ENCODE peak calls at places on chromosomes 2 and 18, in six cellular contexts. N, O, V, R, B and M are unnamed samples.

GRCh38 chr2:199704358-199705238 is 146.4 kb downstream of the FTCDNL1 start:
- DNase-seq in R (no peak), N (no peak), O (peak; percentile 33), B (no peak), V (no peak), M (no peak)

GRCh38 chr2:211391206-211391605 is 834.8 kb downstream of the CPS1 start:
- DNase-seq in R (no peak), B (no peak), N (no peak), O (no peak), V (no peak), M (no peak)

GRCh38 chr2:188984126-188984525 is 10.0 kb downstream of the COL3A1 start:
- DNase-seq in O (no peak), B (no peak), N (no peak), V (no peak), R (peak; percentile 66), M (no peak)

GRCh38 chr18:79203017-79203605 is 133.9 kb downstream of the ATP9B start:
- DNase-seq in N (no peak), V (no peak), B (no peak), O (no peak), R (peak; percentile 63), M (no peak)

GRCh38 chr18:22872894-22873537 is 60.1 kb upstream of the RBBP8 start:
- DNase-seq in V (no peak), O (peak; percentile 77), R (no peak), B (no peak), N (no peak), M (no peak)

GRCh38 chr2:7886665-7887064 is 795.2 kb upstream of the ID2 start:
- DNase-seq in B (no peak), R (no peak), V (no peak), O (no peak), N (no peak), M (no peak)

GRCh38 chr18:6406075-6406909 is 8.4 kb downstream of the L3MBTL4 start:
- DNase-seq in B (no peak), O (no peak), R (peak; percentile 7), V (no peak), N (no peak), M (no peak)

GRCh38 chr18:49597152-49597551 is 35.3 kb downstream of the LIPG start:
- DNase-seq in O (no peak), N (no peak), V (no peak), B (no peak), R (no peak), M (no peak)

GRCh38 chr2:70902067-70902442 is 33.6 kb upstream of the ATP6V1B1 start:
- DNase-seq in R (peak; percentile 19), N (no peak), O (no peak), V (no peak), B (no peak), M (no peak)

GRCh38 chr18:36828157-36828629 is 609 bp downstream of the TPGS2 start:
- DNase-seq in O (peak; percentile 43), B (peak; percentile 50), R (peak; percentile 62), V (peak; percentile 60), N (no peak), M (no peak)

GRCh38 chr2:159776321-159776720 is 21.7 kb downstream of the CD302 start:
- DNase-seq in O (no peak), B (no peak), R (no peak), V (no peak), N (no peak), M (no peak)

GRCh38 chr2:85133751-85134254 is 611 bp downstream of the TCF7L1 start:
- DNase-seq in R (peak; percentile 42), V (peak; percentile 84), B (no peak), N (peak; percentile 58), O (no peak), M (peak; percentile 79)

GRCh38 chr2:172334988-172335387 is 92.4 kb upstream of the ITGA6 start:
- DNase-seq in B (no peak), N (no peak), O (no peak), V (no peak), R (no peak), M (no peak)

GRCh38 chr2:168577885-168578284 is 121.8 kb downstream of the CERS6 start:
- DNase-seq in V (no peak), O (peak; percentile 56), N (no peak), B (no peak), R (peak; percentile 25), M (no peak)

GRCh38 chr2:127145255-127145899 is 38.4 kb upstream of the BIN1 start:
- DNase-seq in O (no peak), N (no peak), V (peak; percentile 22), B (no peak), R (peak; percentile 65), M (no peak)

GRCh38 chr2:167510071-167510759 is 621.9 kb downstream of the XIRP2 start:
- DNase-seq in N (no peak), O (no peak), V (no peak), B (no peak), R (peak; percentile 36), M (no peak)

GRCh38 chr2:177881001-177881748 is 191.4 kb downstream of the PDE11A start:
- DNase-seq in V (no peak), R (peak; percentile 32), B (no peak), N (no peak), O (no peak), M (no peak)

GRCh38 chr18:62545098-62545497 is 22.3 kb downstream of the ZCCHC2 start:
- DNase-seq in V (no peak), O (no peak), N (no peak), R (no peak), B (peak; percentile 50), M (no peak)

GRCh38 chr18:49959176-49959575 is 145.8 kb upstream of the ACAA2 start:
- DNase-seq in R (no peak), V (no peak), O (no peak), N (no peak), B (no peak), M (no peak)

DNA sequence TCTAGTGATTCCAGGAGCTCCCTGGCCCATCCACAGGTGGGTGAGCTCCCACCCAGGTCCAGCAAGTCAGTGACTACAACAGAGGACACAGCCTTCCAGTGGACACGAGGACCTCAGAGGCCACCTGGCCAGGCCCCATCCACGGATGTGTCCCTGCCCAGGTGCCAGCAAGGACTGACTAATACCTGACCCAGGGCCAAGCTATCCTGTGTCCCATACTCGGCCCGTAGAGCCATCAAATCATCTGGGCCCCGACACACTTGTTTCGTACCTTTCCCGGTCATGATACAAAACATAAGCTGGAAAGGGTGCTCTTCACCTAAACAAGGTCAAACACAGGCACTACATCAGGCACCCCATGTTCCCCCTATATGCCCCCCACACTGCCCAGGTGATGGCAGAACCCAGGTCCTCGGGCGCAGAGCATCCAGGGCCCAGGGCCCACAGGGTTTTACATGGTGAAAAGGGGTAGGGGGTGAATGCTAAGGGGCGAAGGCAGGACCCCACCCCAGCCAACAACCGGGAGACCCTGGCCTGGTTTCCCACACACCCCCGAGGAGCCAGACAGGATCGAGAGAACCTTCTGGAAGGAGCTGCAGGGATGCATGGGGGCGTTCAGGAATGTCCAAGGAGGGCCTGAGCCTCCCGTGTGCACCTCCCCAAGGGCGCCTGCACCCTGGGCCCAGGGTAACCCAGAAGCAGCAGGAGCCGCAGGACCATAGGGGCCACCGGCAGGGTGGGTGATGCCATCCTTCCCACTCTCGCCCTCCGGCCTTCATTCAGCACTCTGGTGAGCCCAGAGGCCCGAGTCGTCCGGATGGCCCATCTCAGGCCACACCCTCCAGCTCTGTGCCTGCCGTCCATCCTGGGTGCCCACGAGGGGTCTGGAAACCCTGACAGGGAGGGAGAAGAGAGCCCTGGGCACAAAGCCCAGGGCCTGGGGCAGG is 94.3 kb downstream of the HDAC4 start:
- DNase-seq in B (no peak), V (peak; percentile 61), N (no peak), O (no peak), R (no peak), M (peak; percentile 67)
- H3K4me3 ChIP-seq in B (no peak overlapping the region), V (no peak overlapping the region), N (no peak overlapping the region), O (no peak overlapping the region), R (no peak overlapping the region), M (no peak overlapping the region)

DNA sequence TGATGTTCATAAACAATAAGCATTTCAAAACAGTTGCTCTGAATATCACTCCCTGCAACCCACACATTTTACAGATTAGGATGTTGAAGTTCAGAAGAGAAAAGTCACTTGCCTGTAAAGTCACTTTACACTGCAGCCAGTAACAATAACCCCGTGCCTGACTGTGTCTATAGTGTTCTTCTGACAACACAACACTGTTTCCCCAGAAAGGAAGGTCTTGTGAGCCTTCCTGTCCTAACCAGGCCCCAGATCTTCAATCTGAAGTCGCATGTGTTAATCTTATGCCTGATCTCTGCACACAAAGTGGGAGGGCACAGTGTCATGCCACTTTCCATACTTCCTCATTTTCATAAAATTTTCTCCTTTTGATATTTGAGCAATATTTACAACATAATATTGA is 120.2 kb downstream of the FEZ2 start:
- DNase-seq in O (no peak), V (no peak), R (no peak), B (no peak), N (no peak), M (no peak)
- H3K27ac ChIP-seq in O (no peak overlapping the region), V (no peak overlapping the region), R (peak overlapping the region; percentile 76), B (peak overlapping the region; percentile 10), N (no peak overlapping the region), M (no peak overlapping the region)

DNA sequence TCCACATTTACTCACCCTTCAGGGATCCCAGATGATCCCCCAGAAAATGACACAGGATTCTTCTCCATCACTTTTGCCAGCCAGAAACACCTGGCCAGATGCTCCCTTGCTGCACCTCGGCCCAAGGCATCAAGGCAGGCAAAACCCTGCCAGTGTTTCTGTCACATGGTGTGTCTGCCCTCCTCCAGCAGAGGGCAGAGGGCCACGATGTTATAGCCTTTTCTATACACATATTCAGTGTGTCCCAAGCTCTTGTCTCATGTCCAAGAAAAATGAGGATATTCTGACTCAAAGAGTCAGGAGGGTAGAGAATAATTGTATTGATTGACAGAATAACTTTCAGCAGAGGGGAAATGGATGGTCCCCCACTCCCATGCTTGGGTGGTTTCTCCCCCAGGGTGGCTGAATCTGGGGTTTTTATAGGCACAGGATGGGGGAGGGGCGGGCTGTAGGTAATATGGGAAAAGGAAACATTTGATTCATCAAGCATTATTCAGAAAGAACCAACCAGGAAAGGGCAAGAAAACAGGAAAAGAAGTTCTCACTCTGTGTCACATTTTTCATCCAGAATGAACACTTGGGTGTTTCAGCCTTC is 933.9 kb downstream of the TRIB2 start:
- DNase-seq in O (no peak), V (no peak), N (no peak), B (no peak), R (no peak), M (no peak)
- H3K9me3 ChIP-seq in O (no peaks in the 10 kb centered on the region), V (peaks cover 2% of the 10 kb centered on the region), N (no peaks in the 10 kb centered on the region), B (no peaks in the 10 kb centered on the region), R (no peaks in the 10 kb centered on the region), M (peaks cover 37% of the 10 kb centered on the region)

GRCh38 chr2:142878061-142878741 is 737 bp downstream of the KYNU start:
- DNase-seq in R (no peak), N (no peak), V (no peak), O (no peak), B (no peak), M (no peak)
- H3K4me3 ChIP-seq in R (no peak overlapping the region), N (no peak overlapping the region), V (peak overlapping the region; percentile 50), O (no peak overlapping the region), B (peak overlapping the region; percentile 0), M (peak overlapping the region; percentile 39)

DNA sequence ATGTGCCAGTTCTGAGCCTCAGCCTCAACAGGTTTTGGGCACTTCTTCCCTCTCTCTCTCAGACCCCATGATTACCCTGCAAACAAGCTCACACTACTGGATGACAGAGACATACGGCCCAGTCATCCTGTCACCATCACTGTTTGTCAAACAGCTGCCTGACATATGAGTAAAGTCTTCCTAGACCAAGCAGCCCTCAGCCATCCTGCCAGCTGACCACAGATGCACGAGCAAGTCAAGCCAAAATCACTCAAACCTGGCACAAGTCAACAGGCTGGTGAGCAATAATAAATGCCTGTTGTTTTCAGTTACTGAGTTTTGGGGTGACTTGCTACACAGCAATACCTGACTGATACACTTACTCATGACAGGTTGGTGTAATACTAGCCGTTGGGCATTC is 75.5 kb upstream of the KLF7 start:
- DNase-seq in N (no peak), B (no peak), V (no peak), O (no peak), R (peak; percentile 48), M (no peak)
- H3K27ac ChIP-seq in N (no peak overlapping the region), B (no peak overlapping the region), V (no peak overlapping the region), O (no peak overlapping the region), R (no peak overlapping the region), M (no peak overlapping the region)

GRCh38 chr2:80737047-80737446 is 432.5 kb upstream of the LRRTM1 start:
- DNase-seq in B (no peak), O (no peak), V (peak; percentile 18), R (no peak), N (no peak), M (no peak)
- H3K9me3 ChIP-seq in B (no peaks in the 10 kb centered on the region), O (no peaks in the 10 kb centered on the region), V (peaks cover 2% of the 10 kb centered on the region), R (no peaks in the 10 kb centered on the region), N (no peaks in the 10 kb centered on the region), M (peaks cover 49% of the 10 kb centered on the region)